ENCODE peak calls at places on chromosomes 7 and 10, in four cellular contexts. F is H9, E is mesendoderm, X is H1. I is an unnamed sample.

GRCh38 chr10:102114861-102115618 is 5.1 kb downstream of the LDB1 start:
- DNase-seq in E (peak), F (peak), X (no peak), I (peak)

GRCh38 chr7:156836443-156836842 is 56.5 kb downstream of the LMBR1 start:
- DNase-seq in X (no peak), F (no peak), E (no peak), I (peak)

GRCh38 chr7:42262907-42263466 is 26.0 kb upstream of the GLI3 start:
- DNase-seq in F (peak), E (peak), X (no peak), I (peak)

GRCh38 chr7:116426428-116427156 is 72.9 kb upstream of the CAV2 start:
- DNase-seq in F (no peak), X (no peak), E (peak), I (peak)

GRCh38 chr10:127527891-127528290 is 21.2 kb upstream of the NPS start:
- DNase-seq in F (no peak), X (no peak), E (peak), I (no peak)

GRCh38 chr10:53006663-53007610 is 234.4 kb upstream of the MBL2 start:
- DNase-seq in E (no peak), F (no peak), X (no peak), I (no peak)

GRCh38 chr7:636396-636795 is 90.1 kb upstream of the DNAAF5 start:
- DNase-seq in X (no peak), E (peak), F (no peak), I (no peak)

GRCh38 chr7:159075563-159076238 is 69.0 kb downstream of the VIPR2 start:
- DNase-seq in E (no peak), F (peak), X (no peak), I (no peak)

GRCh38 chr7:97971120-97971989 is 18.6 kb downstream of the OCM2 start:
- DNase-seq in E (peak), X (no peak), F (no peak), I (peak)

GRCh38 chr7:103704701-103705100 is 258.7 kb upstream of the SLC26A5 start:
- DNase-seq in F (no peak), E (no peak), X (no peak), I (no peak)

GRCh38 chr10:121978511-121978910 is 3.5 kb upstream of the NSMCE4A start:
- DNase-seq in X (no peak), E (no peak), F (no peak), I (no peak)

GRCh38 chr7:150983893-150984368 is 5.8 kb upstream of the KCNH2 start:
- DNase-seq in F (peak), X (no peak), E (peak), I (peak)

GRCh38 chr7:120865191-120865976 is 7.4 kb upstream of the TSPAN12 start:
- DNase-seq in E (no peak), X (no peak), F (no peak), I (no peak)

GRCh38 chr10:7260412-7260900 is 150.4 kb downstream of the SFMBT2 start:
- DNase-seq in X (peak), F (peak), E (peak), I (peak)

GRCh38 chr10:45624724-45625123 is 47.8 kb downstream of the ZFAND4 start:
- DNase-seq in F (no peak), E (no peak), X (no peak), I (no peak)

GRCh38 chr7:11831727-11832495 is at the start of gene THSD7A:
- DNase-seq in X (peak), E (peak), F (peak), I (peak)

GRCh38 chr7:79936281-79936983 is 198.2 kb upstream of the GNAI1 start:
- DNase-seq in E (no peak), X (no peak), F (no peak), I (peak)

GRCh38 chr7:73507556-73507955 is 14.5 kb downstream of the BAZ1B start:
- DNase-seq in F (no peak), E (no peak), X (no peak), I (no peak)

GRCh38 chr7:138607216-138608126 is 93.7 kb downstream of the SVOPL start:
- DNase-seq in F (no peak), E (no peak), X (no peak), I (no peak)

GRCh38 chr10:98265403-98266378 is 2.3 kb downstream of the LOXL4 start:
- DNase-seq in X (no peak), F (no peak), E (peak), I (no peak)

GRCh38 chr7:114048386-114049235 is 129.8 kb upstream of the PPP1R3A start:
- DNase-seq in E (no peak), X (no peak), F (no peak), I (peak)

GRCh38 chr7:106543221-106543757 is 117.7 kb downstream of the CCDC71L start:
- DNase-seq in X (no peak), E (no peak), F (no peak), I (no peak)

GRCh38 chr10:57395921-57396320 is 871.8 kb downstream of the IPMK start:
- DNase-seq in E (peak), X (no peak), F (no peak), I (no peak)

GRCh38 chr10:30583778-30584415 is 45.7 kb downstream of the LYZL2 start:
- DNase-seq in E (no peak), X (no peak), F (no peak), I (peak)

GRCh38 chr10:15725603-15726002 is 5.9 kb upstream of the ITGA8 start:
- DNase-seq in X (no peak), F (no peak), E (peak), I (peak)

GRCh38 chr7:27641576-27642230 is 21.0 kb downstream of the HIBADH start:
- DNase-seq in X (no peak), F (no peak), E (no peak), I (no peak)

GRCh38 chr7:98795741-98796493 is 73.9 kb downstream of the TMEM130 start:
- DNase-seq in F (no peak), X (no peak), E (no peak), I (no peak)

DNA sequence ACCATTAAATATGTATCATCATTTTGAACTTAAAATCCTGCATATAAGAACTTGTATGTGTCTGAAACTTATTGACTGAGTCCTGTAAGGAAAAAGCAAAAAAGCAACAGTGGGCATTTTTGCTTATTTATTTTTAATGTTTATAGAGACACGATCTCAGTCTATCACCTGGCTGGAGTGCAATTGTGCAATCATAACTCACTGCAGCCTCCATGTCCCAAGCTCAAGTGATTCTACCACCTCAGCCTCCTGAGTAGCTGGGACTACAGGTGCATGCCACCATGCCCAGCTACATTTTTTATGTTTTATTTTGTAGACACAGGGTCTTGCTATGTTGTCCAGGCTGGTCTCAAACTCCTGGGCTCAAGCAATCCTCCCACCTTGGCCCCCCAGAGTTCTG is 32.2 kb downstream of the MYL10 start:
- DNase-seq in E (no peak), X (no peak), F (no peak), I (no peak)
- H3K56ac ChIP-seq in E (no peak), X (no peak), F (no peak), I (no peak)

GRCh38 chr10:103576862-103577261 is 83.4 kb downstream of the NEURL1 start:
- DNase-seq in F (no peak), E (no peak), X (no peak), I (no peak)

GRCh38 chr10:103580011-103580410 is 86.5 kb downstream of the NEURL1 start:
- DNase-seq in X (no peak), F (peak), E (peak), I (no peak)

GRCh38 chr10:103580422-103580821 is 86.9 kb downstream of the NEURL1 start:
- DNase-seq in F (no peak), X (no peak), E (no peak), I (no peak)

GRCh38 chr10:103581499-103581898 is 88.0 kb downstream of the NEURL1 start:
- DNase-seq in F (no peak), X (no peak), E (no peak), I (no peak)

GRCh38 chr10:103578782-103579382 is 85.4 kb downstream of the NEURL1 start:
- DNase-seq in F (no peak), X (no peak), E (no peak), I (no peak)
- H3K56ac ChIP-seq in F (no peak), X (no peak), E (no peak), I (no peak)

DNA sequence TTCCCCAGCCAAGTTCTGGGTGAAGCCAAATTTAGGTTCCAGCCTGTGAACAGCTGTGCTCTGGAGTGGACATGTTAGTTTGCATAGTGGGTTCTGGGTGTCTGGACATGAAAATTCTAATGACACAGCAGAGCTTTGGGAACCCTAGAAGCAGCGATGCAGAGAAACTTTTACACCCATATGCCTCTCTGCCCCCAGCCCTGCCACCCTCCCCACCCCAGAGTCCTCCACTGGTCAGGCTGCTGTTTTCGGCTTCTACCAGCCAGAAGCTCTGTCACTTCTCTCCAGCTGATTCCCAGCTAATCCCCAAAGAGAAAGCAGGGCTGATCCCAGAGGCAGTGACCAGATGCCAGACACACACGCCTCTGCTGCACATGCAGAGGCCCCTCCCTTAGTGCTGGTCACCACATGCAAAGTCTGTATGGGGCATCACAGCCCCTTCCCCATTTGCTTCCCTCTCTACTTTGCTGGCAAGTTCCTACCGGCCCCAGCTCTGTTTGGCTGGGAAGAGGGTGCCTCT is 8.7 kb upstream of the C10orf105 start:
- DNase-seq in F (no peak), E (no peak), X (no peak), I (no peak)
- H3K56ac ChIP-seq in F (no peak), E (no peak), X (no peak), I (no peak)

DNA sequence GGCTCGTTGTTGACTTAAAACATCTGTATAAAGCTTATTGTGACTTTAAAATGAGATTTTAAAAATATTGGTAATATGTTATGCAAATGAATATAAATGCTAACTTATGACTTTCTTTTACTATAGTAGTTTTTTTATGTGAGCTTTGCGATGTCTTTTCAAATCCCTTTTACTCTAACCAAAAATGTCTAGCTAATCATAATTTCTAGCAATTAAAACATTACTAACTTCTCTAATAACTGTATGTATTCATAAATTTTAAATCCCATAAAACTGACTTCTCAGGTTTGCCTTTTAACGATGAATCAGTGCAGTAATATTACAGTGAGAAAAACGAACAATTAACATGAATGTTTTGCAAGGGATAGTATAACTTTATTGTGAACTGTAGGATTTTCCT is 113.2 kb downstream of the MAPK8 start:
- DNase-seq in X (no peak), E (no peak), F (no peak), I (no peak)
- H3K56ac ChIP-seq in X (no peak), E (no peak), F (no peak), I (no peak)